ENCODE peak calls at places on chromosomes 13 and 19, in four cellular contexts. F is skeletal muscle cell, C is NCI-H1105, A is right atrium auricular region. H is an unnamed sample.

GRCh38 chr19:39996218-39996810 is 546 bp upstream of the ZNF546 start:
- DNase-seq in A (no peak), F (no peak), C (peak), H (no peak)

GRCh38 chr19:29542776-29543175 is 17.0 kb downstream of the VSTM2B start:
- DNase-seq in F (no peak), C (no peak), A (no peak), H (no peak)

GRCh38 chr19:33472696-33473624 is 48.6 kb downstream of the PEPD start:
- DNase-seq in C (no peak), A (no peak), F (peak), H (no peak)

GRCh38 chr19:51783373-51783772 is 11.6 kb upstream of the FPR3 start:
- DNase-seq in F (no peak), A (no peak), C (no peak), H (no peak)

GRCh38 chr19:48085077-48085476 is 25.5 kb downstream of the PLA2G4C start:
- DNase-seq in A (no peak), F (no peak), C (no peak), H (no peak)

GRCh38 chr13:103291693-103292572 is 225.7 kb upstream of the SLC10A2 start:
- DNase-seq in C (no peak), F (no peak), A (no peak), H (no peak)

GRCh38 chr13:78758549-78758948 is 99.6 kb upstream of the OBI1 start:
- DNase-seq in C (no peak), A (no peak), F (no peak), H (no peak)

GRCh38 chr19:33403973-33404304 is 30.4 kb downstream of the CEBPG start:
- DNase-seq in F (no peak), C (no peak), A (no peak), H (no peak)

GRCh38 chr19:752652-753517 is 2.0 kb downstream of the MISP start:
- DNase-seq in A (peak), F (peak), C (no peak), H (no peak)

GRCh38 chr13:75279834-75280369 is 202.1 kb downstream of the TBC1D4 start:
- DNase-seq in C (no peak), A (no peak), F (no peak), H (no peak)

GRCh38 chr19:48053856-48054255 is 10.0 kb upstream of the CABP5 start:
- DNase-seq in F (no peak), A (no peak), C (no peak), H (no peak)

GRCh38 chr13:19818223-19818842 is 35.6 kb upstream of the PSPC1 start:
- DNase-seq in A (no peak), C (no peak), F (no peak), H (peak)

GRCh38 chr19:38073806-38074685 is 150.0 kb downstream of the DPF1 start:
- DNase-seq in F (no peak), C (no peak), A (no peak), H (no peak)

GRCh38 chr13:34011552-34012085 is 193.7 kb downstream of the RFC3 start:
- DNase-seq in A (no peak), C (no peak), F (no peak), H (peak)

GRCh38 chr13:114235697-114236096 is 1.0 kb downstream of the CDC16 start:
- DNase-seq in F (no peak), C (no peak), A (no peak), H (no peak)

GRCh38 chr13:90800082-90800746 is 547.3 kb upstream of the MIR17HG start:
- DNase-seq in A (peak), C (no peak), F (no peak), H (peak)

GRCh38 chr19:50155520-50156109 is 7.5 kb downstream of the IZUMO2 start:
- DNase-seq in F (no peak), C (no peak), A (no peak), H (no peak)

GRCh38 chr13:110771194-110771593 is 57.7 kb downstream of the ING1 start:
- DNase-seq in C (no peak), F (no peak), A (no peak), H (no peak)

GRCh38 chr13:96053003-96053703 is at the start of gene UGGT2:
- DNase-seq in F (peak), A (peak), C (peak), H (peak)

GRCh38 chr13:41590643-41591042 is 133.3 kb downstream of the RGCC start:
- DNase-seq in A (no peak), F (no peak), C (no peak), H (no peak)

GRCh38 chr13:111845621-111846351 is 221.2 kb upstream of the SOX1 start:
- DNase-seq in F (no peak), C (no peak), A (peak), H (no peak)

GRCh38 chr13:22227895-22228294 is 557.0 kb downstream of the FGF9 start:
- DNase-seq in C (no peak), F (no peak), A (no peak), H (no peak)

GRCh38 chr19:50341091-50341564 is 12.0 kb upstream of the KCNC3 start:
- DNase-seq in F (no peak), A (no peak), C (no peak), H (no peak)

GRCh38 chr19:21474671-21475181 is 30.7 kb upstream of the ZNF429 start:
- DNase-seq in C (no peak), F (no peak), A (peak), H (peak)

GRCh38 chr19:6800991-6801396 is 28.5 kb downstream of the VAV1 start:
- DNase-seq in A (no peak), C (no peak), F (peak), H (no peak)

H was measured in Right ventricle myocardium inferior.